ENCODE peak calls at places on chromosome 22, in four cellular contexts. C, E, P and X are unnamed samples.
A peak's percentile ranks its signal among the peaks of the same experiment; 100 is the strongest.

GRCh38 chr22:27358096-27358870 is 443.3 kb downstream of the MN1 start:
- DNase-seq in C (no peak), E (no peak), P (no peak), X (no peak)

GRCh38 chr22:49163258-49163959 is 664.3 kb downstream of the BRD1 start:
- DNase-seq in P (no peak), E (no peak), C (no peak), X (no peak)

GRCh38 chr22:23899042-23899745 is 5.0 kb downstream of the MIF start:
- DNase-seq in C (no peak), P (no peak), E (no peak), X (no peak)

GRCh38 chr22:48711669-48712068 is 1116.0 kb downstream of the BRD1 start:
- DNase-seq in E (no peak), P (peak; percentile 7), C (no peak), X (no peak)

GRCh38 chr22:21719024-21719423 is 16.6 kb downstream of the YPEL1 start:
- DNase-seq in P (no peak), C (no peak), E (no peak), X (no peak)

GRCh38 chr22:18056161-18056666 is 21.6 kb upstream of the PEX26 start:
- DNase-seq in P (no peak), E (peak; percentile 57), C (no peak), X (no peak)

GRCh38 chr22:48588881-48589450 is 1238.7 kb downstream of the BRD1 start:
- DNase-seq in P (no peak), C (no peak), E (no peak), X (no peak)

GRCh38 chr22:41330169-41330568 is 28.8 kb downstream of the ZC3H7B start:
- DNase-seq in P (no peak), E (no peak), C (no peak), X (no peak)

GRCh38 chr22:42947211-42947990 is 67.5 kb downstream of the PACSIN2 start:
- DNase-seq in C (no peak), E (no peak), P (no peak), X (peak; percentile 6)

GRCh38 chr22:17783317-17783716 is 9.0 kb upstream of the BID start:
- DNase-seq in E (no peak), P (no peak), C (no peak), X (no peak)

GRCh38 chr22:24175160-24175808 is 6.0 kb upstream of the SUSD2 start:
- DNase-seq in C (peak; percentile 78), P (peak; percentile 73), E (peak; percentile 67), X (peak; percentile 83)

GRCh38 chr22:35191412-35191811 is 65.9 kb upstream of the HMGXB4 start:
- DNase-seq in P (no peak), E (no peak), C (no peak), X (no peak)

GRCh38 chr22:49719046-49719445 is 108.6 kb downstream of the BRD1 start:
- DNase-seq in P (no peak), E (no peak), C (no peak), X (no peak)

GRCh38 chr22:33476716-33477115 is 418.5 kb upstream of the SYN3 start:
- DNase-seq in P (no peak), C (no peak), E (no peak), X (peak; percentile 20)

GRCh38 chr22:31244044-31244942 is 32.2 kb downstream of the LIMK2 start:
- DNase-seq in E (no peak), P (no peak), C (no peak), X (peak; percentile 40)

GRCh38 chr22:50315289-50316113 is 8.1 kb upstream of the PLXNB2 start:
- DNase-seq in P (peak; percentile 33), C (no peak), E (no peak), X (no peak)

GRCh38 chr22:27252282-27253049 is 549.1 kb downstream of the MN1 start:
- DNase-seq in E (peak; percentile 16), C (peak; percentile 50), P (no peak), X (no peak)